ENCODE peak calls at places on chromosomes 3 and 15, in four cellular contexts. X, I, Y and V are unnamed samples.

GRCh38 chr3:72375237-72376154 is 472.7 kb downstream of the SHQ1 start:
- DNase-seq in X (peak), I (no peak), Y (no peak), V (no peak)

GRCh38 chr3:149808209-149808829 is 4.7 kb upstream of the RNF13 start:
- DNase-seq in X (peak), I (peak), Y (peak), V (peak)

GRCh38 chr3:81931265-81931664 is 169.8 kb upstream of the GBE1 start:
- DNase-seq in X (no peak), I (no peak), Y (no peak), V (no peak)

GRCh38 chr15:45399381-45400212 is 21.3 kb upstream of the GATM start:
- DNase-seq in X (peak), I (peak), Y (peak), V (peak)

GRCh38 chr15:88664151-88664778 is 25.4 kb downstream of the ISG20 start:
- DNase-seq in X (no peak), I (no peak), Y (no peak), V (no peak)

GRCh38 chr3:27943106-27943505 is 221.0 kb upstream of the EOMES start:
- DNase-seq in X (no peak), I (no peak), Y (peak), V (no peak)

GRCh38 chr3:147373301-147373700 is 33.0 kb downstream of the ZIC4 start:
- DNase-seq in X (no peak), I (no peak), Y (no peak), V (no peak)

GRCh38 chr3:46396129-46396528 is 10.7 kb downstream of the CCR5AS start:
- DNase-seq in X (no peak), I (peak), Y (no peak), V (no peak)

GRCh38 chr3:125110016-125110875 is 54.4 kb upstream of the HEG1 start:
- DNase-seq in X (peak), I (peak), Y (peak), V (peak)

GRCh38 chr3:100893590-100893989 is 99.6 kb downstream of the ABI3BP start:
- DNase-seq in X (peak), I (no peak), Y (peak), V (no peak)

GRCh38 chr3:141797819-141798405 is 34.7 kb downstream of the GRK7 start:
- DNase-seq in X (no peak), I (no peak), Y (no peak), V (no peak)